ENCODE peak calls at places on chromosomes 13 and 19, in eight cellular contexts. One of them, this sample, is unnamed.

GRCh38 chr13:32001392-32001768 is 30.2 kb upstream of the FRY start:
- DNase-seq in tibial artery: no peak
- DNase-seq in foreskin keratinocyte: peak; percentile 44
- DNase-seq in neural progenitor cell: peak; percentile 61
- DNase-seq in ascending aorta: no peak
- DNase-seq in Caco-2: peak; percentile 67
- DNase-seq in fibroblast of the aortic adventitia: peak; percentile 62
- DNase-seq in AG04450: no peak
- DNase-seq in this sample: no peak

GRCh38 chr13:60627071-60627686 is 230.2 kb downstream of the TDRD3 start:
- DNase-seq in tibial artery: no peak
- DNase-seq in foreskin keratinocyte: no peak
- DNase-seq in neural progenitor cell: peak; percentile 90
- DNase-seq in ascending aorta: no peak
- DNase-seq in Caco-2: peak; percentile 71
- DNase-seq in fibroblast of the aortic adventitia: peak; percentile 27
- DNase-seq in AG04450: no peak
- DNase-seq in this sample: no peak

GRCh38 chr13:78604782-78605611 is 1.6 kb upstream of the POU4F1 start:
- DNase-seq in tibial artery: no peak
- DNase-seq in foreskin keratinocyte: no peak
- DNase-seq in neural progenitor cell: peak; percentile 67
- DNase-seq in ascending aorta: no peak
- DNase-seq in Caco-2: peak; percentile 63
- DNase-seq in fibroblast of the aortic adventitia: no peak
- DNase-seq in AG04450: no peak
- DNase-seq in this sample: no peak

GRCh38 chr13:48909088-48909389 is 66.7 kb upstream of the FNDC3A start:
- DNase-seq in tibial artery: no peak
- DNase-seq in foreskin keratinocyte: peak; percentile 42
- DNase-seq in neural progenitor cell: no peak
- DNase-seq in ascending aorta: no peak
- DNase-seq in Caco-2: no peak
- DNase-seq in fibroblast of the aortic adventitia: no peak
- DNase-seq in AG04450: no peak
- DNase-seq in this sample: no peak

GRCh38 chr13:114323349-114323748 is 9.0 kb downstream of the CHAMP1 start:
- DNase-seq in tibial artery: no peak
- DNase-seq in foreskin keratinocyte: no peak
- DNase-seq in neural progenitor cell: no peak
- DNase-seq in ascending aorta: no peak
- DNase-seq in Caco-2: no peak
- DNase-seq in fibroblast of the aortic adventitia: no peak
- DNase-seq in AG04450: no peak
- DNase-seq in this sample: no peak

GRCh38 chr13:99356216-99357089 is 49.3 kb upstream of the GPR183 start:
- DNase-seq in tibial artery: peak; percentile 43
- DNase-seq in foreskin keratinocyte: no peak
- DNase-seq in neural progenitor cell: no peak
- DNase-seq in ascending aorta: peak; percentile 71
- DNase-seq in Caco-2: no peak
- DNase-seq in fibroblast of the aortic adventitia: peak; percentile 72
- DNase-seq in AG04450: peak; percentile 39
- DNase-seq in this sample: no peak

GRCh38 chr19:48495391-48495790 is 16.2 kb downstream of the LMTK3 start:
- DNase-seq in tibial artery: no peak
- DNase-seq in foreskin keratinocyte: no peak
- DNase-seq in neural progenitor cell: no peak
- DNase-seq in ascending aorta: no peak
- DNase-seq in Caco-2: no peak
- DNase-seq in fibroblast of the aortic adventitia: no peak
- DNase-seq in AG04450: no peak
- DNase-seq in this sample: no peak

GRCh38 chr13:79767126-79767525 is 286.2 kb downstream of the NDFIP2 start:
- DNase-seq in tibial artery: no peak
- DNase-seq in foreskin keratinocyte: no peak
- DNase-seq in neural progenitor cell: no peak
- DNase-seq in ascending aorta: no peak
- DNase-seq in Caco-2: peak; percentile 62
- DNase-seq in fibroblast of the aortic adventitia: no peak
- DNase-seq in AG04450: no peak
- DNase-seq in this sample: no peak

GRCh38 chr19:46753420-46754155 is 7.3 kb upstream of the STRN4 start:
- DNase-seq in tibial artery: peak; percentile 46
- DNase-seq in foreskin keratinocyte: no peak
- DNase-seq in neural progenitor cell: peak; percentile 75
- DNase-seq in ascending aorta: no peak
- DNase-seq in Caco-2: peak; percentile 64
- DNase-seq in fibroblast of the aortic adventitia: no peak
- DNase-seq in AG04450: no peak
- DNase-seq in this sample: no peak

GRCh38 chr19:47369923-47370625 is 21.0 kb downstream of the DHX34 start:
- DNase-seq in tibial artery: no peak
- DNase-seq in foreskin keratinocyte: no peak
- DNase-seq in neural progenitor cell: no peak
- DNase-seq in ascending aorta: no peak
- DNase-seq in Caco-2: no peak
- DNase-seq in fibroblast of the aortic adventitia: peak; percentile 33
- DNase-seq in AG04450: peak; percentile 23
- DNase-seq in this sample: no peak

GRCh38 chr19:45276284-45276687 is 25.2 kb downstream of the MARK4 start:
- DNase-seq in tibial artery: no peak
- DNase-seq in foreskin keratinocyte: no peak
- DNase-seq in neural progenitor cell: no peak
- DNase-seq in ascending aorta: no peak
- DNase-seq in Caco-2: no peak
- DNase-seq in fibroblast of the aortic adventitia: no peak
- DNase-seq in AG04450: no peak
- DNase-seq in this sample: no peak

GRCh38 chr13:23707674-23708073 is 137.5 kb downstream of the TNFRSF19 start:
- DNase-seq in tibial artery: no peak
- DNase-seq in foreskin keratinocyte: peak; percentile 28
- DNase-seq in neural progenitor cell: no peak
- DNase-seq in ascending aorta: no peak
- DNase-seq in Caco-2: peak; percentile 40
- DNase-seq in fibroblast of the aortic adventitia: peak; percentile 57
- DNase-seq in AG04450: no peak
- DNase-seq in this sample: no peak
- TF ChIP-seq CTCF in tibial artery: no peak
- TF ChIP-seq CTCF in foreskin keratinocyte: peak; percentile 75
- TF ChIP-seq CTCF in neural progenitor cell: no peak
- TF ChIP-seq CTCF in ascending aorta: no peak
- TF ChIP-seq CTCF in Caco-2: peak; percentile 17
- TF ChIP-seq CTCF in fibroblast of the aortic adventitia: peak; percentile 43
- TF ChIP-seq CTCF in AG04450: no peak
- TF ChIP-seq CTCF in this sample: peak; percentile 73

GRCh38 chr13:59176775-59177174 is 987.0 kb downstream of the DIAPH3 start:
- DNase-seq in tibial artery: no peak
- DNase-seq in foreskin keratinocyte: no peak
- DNase-seq in neural progenitor cell: no peak
- DNase-seq in ascending aorta: no peak
- DNase-seq in Caco-2: peak; percentile 12
- DNase-seq in fibroblast of the aortic adventitia: no peak
- DNase-seq in AG04450: no peak
- DNase-seq in this sample: no peak

GRCh38 chr13:59182241-59182640 is 981.5 kb downstream of the DIAPH3 start:
- DNase-seq in tibial artery: no peak
- DNase-seq in foreskin keratinocyte: no peak
- DNase-seq in neural progenitor cell: no peak
- DNase-seq in ascending aorta: no peak
- DNase-seq in Caco-2: no peak
- DNase-seq in fibroblast of the aortic adventitia: no peak
- DNase-seq in AG04450: no peak
- DNase-seq in this sample: no peak

GRCh38 chr13:59178344-59178743 is 985.4 kb downstream of the DIAPH3 start:
- DNase-seq in tibial artery: no peak
- DNase-seq in foreskin keratinocyte: no peak
- DNase-seq in neural progenitor cell: peak; percentile 11
- DNase-seq in ascending aorta: no peak
- DNase-seq in Caco-2: no peak
- DNase-seq in fibroblast of the aortic adventitia: peak; percentile 6
- DNase-seq in AG04450: no peak
- DNase-seq in this sample: no peak
- TF ChIP-seq CTCF in tibial artery: no peak
- TF ChIP-seq CTCF in foreskin keratinocyte: no peak
- TF ChIP-seq CTCF in neural progenitor cell: peak; percentile 45
- TF ChIP-seq CTCF in ascending aorta: no peak
- TF ChIP-seq CTCF in Caco-2: peak; percentile 36
- TF ChIP-seq CTCF in fibroblast of the aortic adventitia: peak; percentile 25
- TF ChIP-seq CTCF in AG04450: peak; percentile 54
- TF ChIP-seq CTCF in this sample: peak; percentile 70

GRCh38 chr19:475360-475759 is 14.5 kb upstream of the SHC2 start:
- DNase-seq in tibial artery: no peak
- DNase-seq in foreskin keratinocyte: no peak
- DNase-seq in neural progenitor cell: no peak
- DNase-seq in ascending aorta: no peak
- DNase-seq in Caco-2: no peak
- DNase-seq in fibroblast of the aortic adventitia: no peak
- DNase-seq in AG04450: no peak
- DNase-seq in this sample: no peak

GRCh38 chr19:474126-475078 is 13.6 kb upstream of the SHC2 start:
- DNase-seq in tibial artery: no peak
- DNase-seq in foreskin keratinocyte: no peak
- DNase-seq in neural progenitor cell: no peak
- DNase-seq in ascending aorta: no peak
- DNase-seq in Caco-2: no peak
- DNase-seq in fibroblast of the aortic adventitia: no peak
- DNase-seq in AG04450: no peak
- DNase-seq in this sample: no peak

GRCh38 chr19:469833-470232 is 9.0 kb upstream of the SHC2 start:
- DNase-seq in tibial artery: no peak
- DNase-seq in foreskin keratinocyte: no peak
- DNase-seq in neural progenitor cell: no peak
- DNase-seq in ascending aorta: no peak
- DNase-seq in Caco-2: no peak
- DNase-seq in fibroblast of the aortic adventitia: no peak
- DNase-seq in AG04450: no peak
- DNase-seq in this sample: no peak

GRCh38 chr19:470701-471100 is 9.9 kb upstream of the SHC2 start:
- DNase-seq in tibial artery: no peak
- DNase-seq in foreskin keratinocyte: no peak
- DNase-seq in neural progenitor cell: no peak
- DNase-seq in ascending aorta: no peak
- DNase-seq in Caco-2: no peak
- DNase-seq in fibroblast of the aortic adventitia: no peak
- DNase-seq in AG04450: no peak
- DNase-seq in this sample: no peak

DNA sequence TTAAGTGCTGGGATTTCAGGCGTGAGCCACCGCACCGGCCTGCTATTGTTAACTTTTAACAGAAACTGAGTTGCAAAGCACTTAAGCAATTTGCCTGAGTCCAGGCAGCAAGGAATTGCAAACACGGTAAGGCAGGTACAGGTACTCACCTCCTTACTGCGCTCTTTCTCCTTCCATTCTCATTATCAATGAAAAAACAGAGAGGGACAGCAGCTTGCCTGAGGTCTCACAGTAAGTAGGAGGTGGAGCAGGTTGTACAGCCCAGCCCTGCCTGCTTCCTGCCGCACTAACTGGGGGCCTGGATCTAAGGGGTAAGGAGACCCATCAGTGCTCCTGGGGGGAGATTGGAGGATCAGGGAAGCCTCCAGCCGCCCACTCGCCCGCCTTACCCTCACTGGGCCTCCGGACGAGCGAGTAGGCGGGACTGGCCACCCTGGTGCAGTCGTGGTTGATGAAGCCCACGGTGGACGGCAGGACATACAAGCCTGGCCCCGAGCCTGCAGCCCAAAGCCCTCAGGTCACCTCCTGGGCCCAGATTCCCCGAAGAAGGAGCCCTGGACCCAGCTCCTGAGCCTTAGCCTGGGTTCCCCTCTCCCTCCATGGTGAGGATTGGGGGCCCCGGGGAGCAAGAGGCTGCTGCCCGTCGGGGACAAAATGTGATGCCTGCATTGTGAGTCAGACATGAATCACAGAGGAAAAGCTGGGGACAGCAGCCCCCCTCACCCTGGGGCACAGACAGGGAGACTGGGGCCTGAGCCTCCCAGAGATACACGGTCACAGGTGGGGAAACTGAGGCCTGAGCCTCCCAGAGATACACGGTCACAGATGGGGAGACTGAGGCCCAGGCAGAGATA is 11.4 kb upstream of the SHC2 start:
- DNase-seq in tibial artery: no peak
- DNase-seq in foreskin keratinocyte: no peak
- DNase-seq in neural progenitor cell: no peak
- DNase-seq in ascending aorta: no peak
- DNase-seq in Caco-2: no peak
- DNase-seq in fibroblast of the aortic adventitia: no peak
- DNase-seq in AG04450: no peak
- DNase-seq in this sample: no peak
- TF ChIP-seq CTCF in tibial artery: no peak
- TF ChIP-seq CTCF in foreskin keratinocyte: no peak
- TF ChIP-seq CTCF in neural progenitor cell: no peak
- TF ChIP-seq CTCF in ascending aorta: no peak
- TF ChIP-seq CTCF in Caco-2: no peak
- TF ChIP-seq CTCF in fibroblast of the aortic adventitia: no peak
- TF ChIP-seq CTCF in AG04450: no peak
- TF ChIP-seq CTCF in this sample: no peak

GRCh38 chr13:37679043-37679442 is 80.5 kb upstream of the POSTN start:
- DNase-seq in tibial artery: no peak
- DNase-seq in foreskin keratinocyte: no peak
- DNase-seq in neural progenitor cell: no peak
- DNase-seq in ascending aorta: no peak
- DNase-seq in Caco-2: no peak
- DNase-seq in fibroblast of the aortic adventitia: no peak
- DNase-seq in AG04450: no peak
- DNase-seq in this sample: no peak
- TF ChIP-seq CTCF in tibial artery: no peak
- TF ChIP-seq CTCF in foreskin keratinocyte: peak; percentile 43
- TF ChIP-seq CTCF in neural progenitor cell: no peak
- TF ChIP-seq CTCF in ascending aorta: no peak
- TF ChIP-seq CTCF in Caco-2: no peak
- TF ChIP-seq CTCF in fibroblast of the aortic adventitia: peak; percentile 40
- TF ChIP-seq CTCF in AG04450: peak; percentile 27
- TF ChIP-seq CTCF in this sample: peak; percentile 55